ENCODE peak calls at places on chromosomes 3 and 15, in four cellular contexts. E is neuronal stem cell, G is H9, P is mesenchymal stem cell. S is an unnamed sample.

GRCh38 chr3:119220198-119220597 is 20.5 kb downstream of the B4GALT4 start:
- DNase-seq in E (no peak), G (no peak), P (no peak), S (no peak)

GRCh38 chr3:190534386-190534785 is 20.5 kb downstream of the IL1RAP start:
- DNase-seq in E (no peak), G (no peak), P (peak; percentile 75), S (no peak)

GRCh38 chr3:161893972-161894371 is 397.4 kb downstream of the OTOL1 start:
- DNase-seq in E (no peak), G (no peak), P (peak; percentile 57), S (peak; percentile 88)

GRCh38 chr3:184426691-184427141 is 46.9 kb downstream of the CHRD start:
- DNase-seq in E (no peak), G (no peak), P (no peak), S (no peak)

GRCh38 chr3:74789111-74789510 is 174.7 kb upstream of the CNTN3 start:
- DNase-seq in E (no peak), G (no peak), P (no peak), S (peak; percentile 25)

GRCh38 chr15:40762919-40763800 is 708 bp upstream of the GCHFR start:
- DNase-seq in E (no peak), G (peak; percentile 64), P (no peak), S (peak; percentile 11)

GRCh38 chr3:58529516-58530353 is 7.3 kb downstream of the ACOX2 start:
- DNase-seq in E (peak; percentile 51), G (peak; percentile 88), P (peak; percentile 20), S (no peak)

GRCh38 chr3:95407709-95408463 is 1345.0 kb downstream of the NSUN3 start:
- DNase-seq in E (no peak), G (peak; percentile 80), P (no peak), S (no peak)

GRCh38 chr3:172517859-172518466 is 5.3 kb downstream of the TNFSF10 start:
- DNase-seq in E (no peak), G (no peak), P (no peak), S (no peak)

GRCh38 chr3:189273736-189274135 is 102.0 kb downstream of the TPRG1 start:
- DNase-seq in E (no peak), G (no peak), P (no peak), S (no peak)

GRCh38 chr3:124942613-124943012 is 8.1 kb upstream of the MUC13 start:
- DNase-seq in E (no peak), G (no peak), P (no peak), S (no peak)

GRCh38 chr3:49707113-49707480 is 12.4 kb downstream of the AMIGO3 start:
- DNase-seq in E (no peak), G (no peak), P (no peak), S (peak; percentile 63)

GRCh38 chr3:101803152-101803782 is 24.3 kb downstream of the NXPE3 start:
- DNase-seq in E (peak; percentile 26), G (no peak), P (peak; percentile 80), S (peak; percentile 79)

GRCh38 chr3:177835917-177836316 is 638.6 kb upstream of the TBL1XR1 start:
- DNase-seq in E (no peak), G (no peak), P (peak; percentile 91), S (peak; percentile 97)

GRCh38 chr15:93058128-93058527 is 30.9 kb downstream of the RGMA start:
- DNase-seq in E (no peak), G (no peak), P (no peak), S (no peak)

GRCh38 chr3:12400795-12401194 is 83.5 kb upstream of the TSEN2 start:
- DNase-seq in E (no peak), G (no peak), P (peak; percentile 73), S (peak; percentile 86)

GRCh38 chr15:47415539-47415971 is 301.8 kb upstream of the SEMA6D start:
- DNase-seq in E (no peak), G (no peak), P (no peak), S (peak; percentile 57)

GRCh38 chr3:161349529-161350278 is 21.6 kb downstream of the SPTSSB start:
- DNase-seq in E (no peak), G (no peak), P (peak; percentile 84), S (peak; percentile 76)

GRCh38 chr3:76096036-76096435 is 310.7 kb upstream of the ZNF717 start:
- DNase-seq in E (no peak), G (no peak), P (no peak), S (peak; percentile 23)

GRCh38 chr3:57992430-57993213 is 15.6 kb upstream of the FLNB start:
- DNase-seq in E (no peak), G (no peak), P (no peak), S (no peak)

GRCh38 chr15:39127151-39127815 is 453.6 kb upstream of the THBS1 start:
- DNase-seq in E (no peak), G (no peak), P (peak; percentile 30), S (no peak)

GRCh38 chr3:46831841-46832240 is 31.4 kb downstream of the MYL3 start:
- DNase-seq in E (no peak), G (no peak), P (no peak), S (no peak)

GRCh38 chr3:122008166-122008565 is 13.9 kb downstream of the ILDR1 start:
- DNase-seq in E (no peak), G (no peak), P (no peak), S (no peak)

GRCh38 chr3:197889204-197889930 is 60.6 kb upstream of the RPL35A start:
- DNase-seq in E (no peak), G (no peak), P (no peak), S (no peak)

GRCh38 chr15:98549741-98550140 is 98.6 kb upstream of the IGF1R start:
- DNase-seq in E (no peak), G (no peak), P (no peak), S (no peak)

GRCh38 chr3:57221883-57222282 is 5.6 kb upstream of the APPL1 start:
- DNase-seq in E (no peak), G (no peak), P (peak; percentile 54), S (peak; percentile 28)

GRCh38 chr3:2976212-2976611 is 134.0 kb downstream of the IL5RA start:
- DNase-seq in E (no peak), G (no peak), P (no peak), S (no peak)

GRCh38 chr3:187291512-187292132 is at the start of gene MASP1:
- DNase-seq in E (peak; percentile 27), G (peak; percentile 50), P (peak; percentile 73), S (peak; percentile 38)

GRCh38 chr3:181302960-181303359 is 313.4 kb upstream of the DNAJC19 start:
- DNase-seq in E (no peak), G (no peak), P (no peak), S (no peak)

GRCh38 chr3:151075869-151076573 is 9.4 kb upstream of the MED12L start:
- DNase-seq in E (no peak), G (no peak), P (no peak), S (no peak)

GRCh38 chr3:111895079-111895478 is 36.0 kb downstream of the PHLDB2 start:
- DNase-seq in E (no peak), G (no peak), P (peak; percentile 70), S (peak; percentile 76)

GRCh38 chr15:83190450-83190849 is 17.2 kb downstream of the HDGFL3 start:
- DNase-seq in E (no peak), G (no peak), P (no peak), S (no peak)

GRCh38 chr3:190326930-190327329 is 4.7 kb upstream of the CLDN1 start:
- DNase-seq in E (no peak), G (no peak), P (no peak), S (peak; percentile 60)

GRCh38 chr3:50502225-50502583 is 1.2 kb downstream of the CACNA2D2 start:
- DNase-seq in E (no peak), G (no peak), P (no peak), S (no peak)

GRCh38 chr3:194112120-194113106 is 23.5 kb upstream of the HES1 start:
- DNase-seq in E (no peak), G (no peak), P (no peak), S (no peak)

GRCh38 chr3:16221990-16222389 is 42.8 kb downstream of the DPH3 start:
- DNase-seq in E (no peak), G (no peak), P (no peak), S (no peak)

GRCh38 chr15:71809346-71809745 is 1.0 kb upstream of the NR2E3 start:
- DNase-seq in E (no peak), G (no peak), P (no peak), S (no peak)

GRCh38 chr15:71806452-71806931 is 3.9 kb upstream of the NR2E3 start:
- DNase-seq in E (no peak), G (no peak), P (peak; percentile 44), S (peak; percentile 69)

GRCh38 chr15:71807691-71808091 is 2.7 kb upstream of the NR2E3 start:
- DNase-seq in E (no peak), G (no peak), P (peak; percentile 33), S (peak; percentile 33)

GRCh38 chr15:71808311-71809020 is 1.9 kb upstream of the NR2E3 start:
- DNase-seq in E (no peak), G (no peak), P (no peak), S (no peak)

GRCh38 chr15:71807125-71807629 is 3.2 kb upstream of the NR2E3 start:
- DNase-seq in E (peak; percentile 57), G (peak; percentile 65), P (peak; percentile 10), S (no peak)
- H2BK5ac ChIP-seq in E (peak overlapping the region; percentile 21), G (no peak overlapping the region), P (peak overlapping the region; percentile 57), S (no peak overlapping the region)

DNA sequence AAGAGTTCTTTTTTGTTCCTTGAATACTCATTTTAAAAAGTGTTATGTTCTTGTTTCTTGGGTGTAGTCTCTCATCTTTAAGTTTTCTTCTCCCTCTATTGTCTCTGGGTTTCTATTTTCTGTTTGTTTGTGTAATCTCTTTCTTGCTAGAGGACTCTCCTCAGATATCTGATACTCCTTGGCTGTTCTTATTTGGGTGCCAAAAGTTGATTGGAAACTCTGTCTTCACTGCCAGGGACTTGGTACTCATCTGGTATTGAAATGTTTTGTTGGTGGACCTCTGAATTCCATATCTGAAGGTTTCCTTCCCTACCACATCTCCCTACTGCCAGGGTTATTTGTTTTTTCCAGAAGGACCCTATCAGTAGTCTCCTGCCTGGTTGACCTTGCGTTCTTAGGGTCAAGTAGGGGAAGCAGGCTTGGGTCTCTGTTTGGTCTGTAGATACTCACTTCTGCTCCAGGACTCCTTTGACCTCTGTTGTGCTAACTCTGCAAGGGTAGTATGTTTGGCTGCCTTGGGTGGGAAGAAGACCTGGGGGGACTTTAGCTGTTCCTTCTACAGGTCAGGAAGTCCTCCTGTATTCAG is 15.7 kb downstream of the PPCDC start:
- DNase-seq in E (no peak), G (no peak), P (no peak), S (no peak)
- H2BK5ac ChIP-seq in E (no peak overlapping the region), G (no peak overlapping the region), P (no peak overlapping the region), S (no peak overlapping the region)

GRCh38 chr3:169624533-169624972 is 39.0 kb downstream of the MECOM start:
- DNase-seq in E (no peak), G (no peak), P (no peak), S (no peak)
- H2BK5ac ChIP-seq in E (no peak overlapping the region), G (no peak overlapping the region), P (no peak overlapping the region), S (no peak overlapping the region)

DNA sequence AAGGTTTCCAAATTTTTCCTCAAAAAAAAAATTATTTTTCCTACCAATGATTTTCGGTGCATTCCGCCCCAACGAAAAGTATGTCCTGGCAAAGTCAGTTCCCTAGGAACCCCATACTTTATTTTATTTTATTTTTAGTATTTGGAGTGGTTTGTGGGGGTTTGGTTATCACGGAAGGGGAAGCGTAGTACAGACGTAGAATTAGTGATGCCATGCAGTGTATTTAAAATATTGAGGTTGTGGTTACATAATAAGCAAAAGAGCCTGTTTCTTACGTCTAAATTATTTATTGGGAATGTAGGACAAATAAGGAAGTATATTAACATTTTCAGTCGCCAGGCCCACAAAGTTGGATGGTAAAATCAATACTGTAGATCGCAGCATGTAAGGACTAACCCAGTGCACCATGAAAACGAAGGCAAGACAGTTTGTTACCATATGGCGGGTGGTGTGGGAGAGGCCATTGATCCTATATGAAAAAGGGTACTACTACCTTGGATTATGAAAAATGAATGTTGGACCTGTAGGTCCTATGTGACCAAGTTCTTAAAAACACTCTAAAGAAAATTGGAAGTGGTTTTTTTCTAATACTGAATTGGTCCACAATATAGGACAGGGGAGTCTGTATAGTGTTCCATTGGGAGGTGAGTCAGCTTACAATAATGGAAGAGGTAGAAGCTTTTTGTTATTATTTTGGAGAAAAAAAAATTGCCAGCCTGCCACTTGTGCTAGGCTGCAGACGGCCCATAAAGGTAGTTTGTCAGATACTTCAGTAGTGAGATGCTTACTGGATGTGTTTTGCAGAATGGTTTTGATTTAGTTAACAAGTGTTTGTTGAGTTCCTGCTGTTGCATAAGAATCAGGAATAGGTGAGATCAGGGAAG is 721 bp downstream of the DTWD1 start:
- DNase-seq in E (no peak), G (no peak), P (peak; percentile 36), S (no peak)
- H2BK5ac ChIP-seq in E (no peak overlapping the region), G (no peak overlapping the region), P (no peak overlapping the region), S (peak overlapping the region; percentile 94)

S was measured in IMR-90.